ENCODE peak calls at places on chromosomes 13 and 19, in six cellular contexts. X, S, P, E, J and D are unnamed samples.

GRCh38 chr19:46944123-46944718 is 75.4 kb upstream of the NPAS1 start:
- DNase-seq in E (no peak), J (no peak), X (no peak), S (no peak), P (no peak), D (no peak)

GRCh38 chr19:12723643-12724426 is at the start of gene TNPO2:
- DNase-seq in E (no peak), S (peak), X (no peak), J (peak), P (no peak), D (no peak)

GRCh38 chr13:100673831-100674362 is 698 bp downstream of the TMTC4 start:
- DNase-seq in S (peak), P (peak), J (peak), X (no peak), E (peak), D (peak)

GRCh38 chr19:860481-861098 is 1.1 kb downstream of the CFD start:
- DNase-seq in P (peak), J (peak), X (no peak), S (no peak), E (no peak), D (no peak)

GRCh38 chr13:113649212-113649611 is 8.8 kb downstream of the ATP4B start:
- DNase-seq in E (no peak), P (no peak), S (no peak), X (peak), J (no peak), D (no peak)

GRCh38 chr19:54209748-54210494 is 9.3 kb downstream of the RPS9 start:
- DNase-seq in X (peak), S (peak), P (peak), E (peak), J (no peak), D (peak)

GRCh38 chr13:49838989-49839388 is 46.5 kb upstream of the KPNA3 start:
- DNase-seq in S (no peak), E (no peak), X (no peak), J (no peak), P (no peak), D (no peak)

GRCh38 chr19:28737021-28737525 is 475.9 kb downstream of the UQCRFS1 start:
- DNase-seq in P (peak), E (peak), X (no peak), J (no peak), S (peak), D (peak)

GRCh38 chr13:23955064-23955463 is 57.8 kb upstream of the C1QTNF9B start:
- DNase-seq in J (no peak), X (no peak), P (no peak), S (no peak), E (no peak), D (no peak)

GRCh38 chr19:57240311-57241090 is at the start of gene ZNF805:
- DNase-seq in X (peak), E (peak), S (peak), J (peak), P (peak), D (peak)